ENCODE peak calls at places on chromosomes 13 and 19, in five cellular contexts. One of them, this sample, is unnamed.

GRCh38 chr19:58229255-58229639 is 533 bp downstream of the ZNF544 start:
- DNase-seq in non-pigmented ciliary epithelial cell: no peak
- DNase-seq in cardiac muscle cell: peak; percentile 36
- DNase-seq in G401: peak; percentile 12
- DNase-seq in NCI-H1092: no peak
- DNase-seq in this sample: peak; percentile 29

GRCh38 chr19:12092065-12092867 is 27.7 kb downstream of the ZNF844 start:
- DNase-seq in NCI-H1092: no peak
- DNase-seq in cardiac muscle cell: peak; percentile 95
- DNase-seq in non-pigmented ciliary epithelial cell: peak; percentile 60
- DNase-seq in G401: peak; percentile 40
- DNase-seq in this sample: no peak

GRCh38 chr13:72221276-72221962 is 354.4 kb upstream of the DACH1 start:
- DNase-seq in non-pigmented ciliary epithelial cell: no peak
- DNase-seq in NCI-H1092: no peak
- DNase-seq in G401: no peak
- DNase-seq in cardiac muscle cell: peak; percentile 22
- DNase-seq in this sample: no peak

GRCh38 chr13:110503037-110503901 is 58.3 kb downstream of the RAB20 start:
- DNase-seq in non-pigmented ciliary epithelial cell: no peak
- DNase-seq in G401: no peak
- DNase-seq in NCI-H1092: no peak
- DNase-seq in cardiac muscle cell: no peak
- DNase-seq in this sample: no peak

GRCh38 chr19:10305139-10305806 is 4.3 kb downstream of the ZGLP1 start:
- DNase-seq in non-pigmented ciliary epithelial cell: no peak
- DNase-seq in G401: no peak
- DNase-seq in NCI-H1092: no peak
- DNase-seq in cardiac muscle cell: no peak
- DNase-seq in this sample: no peak

GRCh38 chr13:22825186-22825585 is 355.6 kb upstream of the SGCG start:
- DNase-seq in NCI-H1092: no peak
- DNase-seq in G401: no peak
- DNase-seq in cardiac muscle cell: no peak
- DNase-seq in non-pigmented ciliary epithelial cell: no peak
- DNase-seq in this sample: no peak

GRCh38 chr13:27578121-27579030 is 42.0 kb downstream of the LNX2 start:
- DNase-seq in non-pigmented ciliary epithelial cell: no peak
- DNase-seq in G401: no peak
- DNase-seq in NCI-H1092: no peak
- DNase-seq in cardiac muscle cell: no peak
- DNase-seq in this sample: no peak

GRCh38 chr19:7789447-7789846 is 26.4 kb downstream of the CLEC4M start:
- DNase-seq in non-pigmented ciliary epithelial cell: no peak
- DNase-seq in cardiac muscle cell: no peak
- DNase-seq in G401: no peak
- DNase-seq in NCI-H1092: no peak
- DNase-seq in this sample: no peak

GRCh38 chr13:24503376-24503690 is 9.2 kb downstream of the PARP4 start:
- DNase-seq in NCI-H1092: no peak
- DNase-seq in non-pigmented ciliary epithelial cell: no peak
- DNase-seq in cardiac muscle cell: peak; percentile 5
- DNase-seq in G401: no peak
- DNase-seq in this sample: no peak

GRCh38 chr19:3458595-3459284 is 21.6 kb downstream of the SMIM24 start:
- DNase-seq in non-pigmented ciliary epithelial cell: peak; percentile 14
- DNase-seq in cardiac muscle cell: peak; percentile 54
- DNase-seq in NCI-H1092: no peak
- DNase-seq in G401: no peak
- DNase-seq in this sample: no peak

GRCh38 chr13:103403148-103403740 is 337.0 kb upstream of the SLC10A2 start:
- DNase-seq in non-pigmented ciliary epithelial cell: no peak
- DNase-seq in NCI-H1092: no peak
- DNase-seq in cardiac muscle cell: no peak
- DNase-seq in G401: peak; percentile 58
- DNase-seq in this sample: no peak

GRCh38 chr19:48064509-48064908 is 20.6 kb upstream of the CABP5 start:
- DNase-seq in G401: no peak
- DNase-seq in NCI-H1092: no peak
- DNase-seq in non-pigmented ciliary epithelial cell: peak; percentile 50
- DNase-seq in cardiac muscle cell: no peak
- DNase-seq in this sample: no peak

GRCh38 chr13:111230385-111230930 is 90.0 kb upstream of the TEX29 start:
- DNase-seq in NCI-H1092: no peak
- DNase-seq in G401: no peak
- DNase-seq in non-pigmented ciliary epithelial cell: no peak
- DNase-seq in cardiac muscle cell: peak; percentile 22
- DNase-seq in this sample: no peak

GRCh38 chr19:40216777-40217026 is 1.5 kb downstream of the TTC9B start:
- DNase-seq in non-pigmented ciliary epithelial cell: no peak
- DNase-seq in cardiac muscle cell: no peak
- DNase-seq in NCI-H1092: no peak
- DNase-seq in G401: peak; percentile 26
- DNase-seq in this sample: no peak

GRCh38 chr19:46907880-46908279 is 47.1 kb downstream of the ARHGAP35 start:
- DNase-seq in NCI-H1092: no peak
- DNase-seq in cardiac muscle cell: no peak
- DNase-seq in G401: peak; percentile 70
- DNase-seq in non-pigmented ciliary epithelial cell: no peak
- DNase-seq in this sample: no peak

GRCh38 chr19:30083125-30083681 is 141.2 kb downstream of the URI1 start:
- DNase-seq in cardiac muscle cell: no peak
- DNase-seq in G401: no peak
- DNase-seq in non-pigmented ciliary epithelial cell: no peak
- DNase-seq in NCI-H1092: no peak
- DNase-seq in this sample: no peak

GRCh38 chr19:53969366-53969765 is 6.6 kb downstream of the CACNG8 start:
- DNase-seq in G401: no peak
- DNase-seq in non-pigmented ciliary epithelial cell: no peak
- DNase-seq in NCI-H1092: no peak
- DNase-seq in cardiac muscle cell: no peak
- DNase-seq in this sample: no peak

GRCh38 chr13:94333131-94333820 is 146.2 kb downstream of the DCT start:
- DNase-seq in non-pigmented ciliary epithelial cell: no peak
- DNase-seq in NCI-H1092: no peak
- DNase-seq in cardiac muscle cell: no peak
- DNase-seq in G401: no peak
- DNase-seq in this sample: no peak

GRCh38 chr13:76965759-76966421 is 17.6 kb downstream of the ACOD1 start:
- DNase-seq in NCI-H1092: no peak
- DNase-seq in non-pigmented ciliary epithelial cell: no peak
- DNase-seq in G401: peak; percentile 74
- DNase-seq in cardiac muscle cell: no peak
- DNase-seq in this sample: no peak

GRCh38 chr19:8128551-8128950 is 20.8 kb downstream of the FBN3 start:
- DNase-seq in NCI-H1092: no peak
- DNase-seq in G401: no peak
- DNase-seq in non-pigmented ciliary epithelial cell: no peak
- DNase-seq in cardiac muscle cell: no peak
- DNase-seq in this sample: no peak

GRCh38 chr13:23889598-23890224 is 511 bp upstream of the MIPEP start:
- DNase-seq in G401: no peak
- DNase-seq in cardiac muscle cell: peak; percentile 3
- DNase-seq in NCI-H1092: no peak
- DNase-seq in non-pigmented ciliary epithelial cell: no peak
- DNase-seq in this sample: no peak

GRCh38 chr19:16382775-16383543 is 58.3 kb downstream of the KLF2 start:
- DNase-seq in cardiac muscle cell: peak; percentile 93
- DNase-seq in non-pigmented ciliary epithelial cell: peak; percentile 45
- DNase-seq in G401: peak; percentile 91
- DNase-seq in NCI-H1092: peak; percentile 34
- DNase-seq in this sample: peak; percentile 72

GRCh38 chr13:111384441-111385181 is 64.2 kb downstream of the TEX29 start:
- DNase-seq in non-pigmented ciliary epithelial cell: no peak
- DNase-seq in NCI-H1092: no peak
- DNase-seq in G401: no peak
- DNase-seq in cardiac muscle cell: no peak
- DNase-seq in this sample: no peak

GRCh38 chr13:100833427-100833826 is 158.8 kb upstream of the TMTC4 start:
- DNase-seq in cardiac muscle cell: peak; percentile 3
- DNase-seq in G401: no peak
- DNase-seq in NCI-H1092: no peak
- DNase-seq in non-pigmented ciliary epithelial cell: no peak
- DNase-seq in this sample: no peak

GRCh38 chr19:34681478-34681877 is 4.0 kb downstream of the ZNF302 start:
- DNase-seq in G401: no peak
- DNase-seq in NCI-H1092: no peak
- DNase-seq in cardiac muscle cell: no peak
- DNase-seq in non-pigmented ciliary epithelial cell: no peak
- DNase-seq in this sample: no peak

This sample was measured in NCI-H2029.